ENCODE peak calls at places on chromosomes 1 and 21, in five cellular contexts. Q is IMR-90, Z is H1, F is A549, D is HepG2. K is an unnamed sample.

GRCh38 chr1:22704440-22705067 is 6.1 kb upstream of the EPHB2 start:
- DNase-seq in Q (peak; percentile 84), Z (peak; percentile 88), F (peak; percentile 88), D (peak; percentile 72), K (peak; percentile 87)

GRCh38 chr21:36429672-36430546 is 44.7 kb downstream of the CHAF1B start:
- DNase-seq in Q (peak; percentile 100), Z (no peak), F (peak; percentile 95), D (peak; percentile 69), K (peak; percentile 92)

GRCh38 chr1:161082996-161083742 is 6.2 kb downstream of the NECTIN4 start:
- DNase-seq in Q (peak; percentile 92), Z (no peak), F (peak; percentile 69), D (peak; percentile 76), K (peak; percentile 73)

GRCh38 chr1:42776499-42776898 is 8.3 kb upstream of the TMEM269 start:
- DNase-seq in Q (no peak), Z (no peak), F (no peak), D (no peak), K (no peak)

GRCh38 chr1:51643362-51643761 is 26.5 kb downstream of the OSBPL9 start:
- DNase-seq in Q (no peak), Z (no peak), F (no peak), D (no peak), K (no peak)

GRCh38 chr21:15446193-15446592 is 283.6 kb upstream of the USP25 start:
- DNase-seq in Q (no peak), Z (no peak), F (no peak), D (no peak), K (no peak)

GRCh38 chr1:5475572-5475971 is 516.7 kb downstream of the NPHP4 start:
- DNase-seq in Q (no peak), Z (no peak), F (no peak), D (no peak), K (no peak)

GRCh38 chr1:13487143-13487868 is 26.5 kb downstream of the LRRC38 start:
- DNase-seq in Q (no peak), Z (no peak), F (no peak), D (no peak), K (no peak)

GRCh38 chr1:174209347-174210187 is 50.2 kb downstream of the RABGAP1L start:
- DNase-seq in Q (no peak), Z (no peak), F (no peak), D (no peak), K (no peak)

GRCh38 chr1:22557341-22557950 is 5.8 kb upstream of the EPHA8 start:
- DNase-seq in Q (no peak), Z (no peak), F (no peak), D (no peak), K (no peak)

GRCh38 chr1:111878096-111878495 is 111.4 kb downstream of the KCND3 start:
- DNase-seq in Q (no peak), Z (no peak), F (no peak), D (no peak), K (no peak)

GRCh38 chr1:244862699-244863490 is 1.4 kb downstream of the HNRNPU start:
- DNase-seq in Q (peak; percentile 89), Z (peak; percentile 93), F (peak; percentile 69), D (peak; percentile 89), K (peak; percentile 96)

GRCh38 chr1:41864471-41865040 is 54.2 kb downstream of the HIVEP3 start:
- DNase-seq in Q (peak; percentile 38), Z (no peak), F (no peak), D (no peak), K (no peak)

GRCh38 chr1:107000907-107001306 is 55.6 kb upstream of the PRMT6 start:
- DNase-seq in Q (no peak), Z (no peak), F (no peak), D (no peak), K (no peak)

DNA sequence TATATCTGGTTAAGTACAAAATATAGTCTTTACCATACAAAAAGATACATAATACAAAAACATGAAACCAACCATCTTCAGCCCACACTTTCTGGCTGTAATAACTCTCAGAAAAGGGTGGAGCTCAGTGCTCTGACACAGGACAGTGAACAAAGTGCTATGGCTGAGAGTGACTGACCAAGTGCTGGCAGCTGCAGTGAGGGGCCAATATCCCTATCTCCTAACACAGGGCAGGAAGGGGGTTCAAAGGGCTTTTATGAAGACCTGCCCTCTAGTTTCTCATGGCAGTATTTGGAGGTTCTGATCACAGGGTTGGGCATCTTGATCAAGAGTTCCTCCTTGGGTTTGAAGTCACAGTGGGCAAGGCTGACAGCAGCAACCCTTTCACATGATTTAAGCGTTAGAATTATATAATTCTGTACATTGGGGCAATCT is 3.9 kb downstream of the TXNIP start:
- DNase-seq in Q (no peak), Z (no peak), F (no peak), D (no peak), K (no peak)
- H3K4me3 ChIP-seq in Q (no peak overlapping the region), Z (no peak overlapping the region), F (no peak overlapping the region), D (no peak overlapping the region), K (peak overlapping the region; percentile 85)

GRCh38 chr1:25744140-25744581 is 55.8 kb upstream of the SELENON start:
- DNase-seq in Q (peak; percentile 53), Z (peak; percentile 63), F (peak; percentile 27), D (no peak), K (no peak)
- TF ChIP-seq MAFK in Q (no peak), Z (no peak), F (no peak), D (no peak), K (no peak)

GRCh38 chr1:18954270-18955071 is 2.0 kb downstream of the IFFO2 start:
- DNase-seq in Q (no peak), Z (no peak), F (no peak), D (no peak), K (no peak)
- H3K4me3 ChIP-seq in Q (peak overlapping the region; percentile 95), Z (no peak overlapping the region), F (peak overlapping the region; percentile 91), D (peak overlapping the region; percentile 82), K (no peak overlapping the region)

DNA sequence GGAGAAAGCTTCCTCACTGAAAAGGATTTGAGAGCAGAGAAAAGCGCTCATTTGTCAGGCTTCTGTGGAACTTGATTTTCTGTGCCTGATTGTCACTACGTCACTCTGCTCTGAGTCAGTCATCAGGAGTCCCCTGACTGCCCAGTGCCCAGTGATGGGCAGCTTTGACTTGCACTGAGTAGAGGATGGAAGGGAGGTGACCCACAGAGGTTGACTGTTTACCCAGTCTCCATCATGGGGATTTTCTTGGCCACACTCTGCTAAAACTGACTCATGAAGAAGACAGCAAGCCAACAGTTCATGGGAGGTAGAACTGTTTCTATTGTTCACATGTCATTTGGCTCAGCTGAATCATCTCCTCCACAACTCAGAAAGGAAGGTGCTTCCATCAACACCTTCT is 82.1 kb upstream of the DUSP10 start:
- DNase-seq in Q (peak; percentile 80), Z (no peak), F (no peak), D (no peak), K (no peak)
- TF ChIP-seq MAFK in Q (no peak), Z (no peak), F (no peak), D (no peak), K (no peak)

GRCh38 chr1:96808186-96808585 is 86.6 kb downstream of the PTBP2 start:
- DNase-seq in Q (no peak), Z (no peak), F (no peak), D (no peak), K (peak; percentile 11)
- H3K4me3 ChIP-seq in Q (no peak overlapping the region), Z (no peak overlapping the region), F (no peak overlapping the region), D (no peak overlapping the region), K (no peak overlapping the region)